ENCODE peak calls at places on chromosomes 3 and 15, in nine cellular contexts. X is stimulated activated CD4-positive, alpha-beta T cell treated with anti-CD3 and anti-CD28 coated beads, Interleukin-4, amount 100 ng/mL, for 24 hours; W is M059J; N is T-helper 2 cell; O is activated B cell treated with CpG ODN at 0.5 μM for 24 hours; C is SJCRH30; Z is heart left ventricle; T is lower lobe of right lung; V is activated CD4-positive, alpha-beta T cell treated with anti-CD3 and anti-CD28 coated beads for 24 hours. F is an unnamed sample.

GRCh38 chr15:43794269-43795037 is 2.3 kb downstream of the SERF2 start:
- DNase-seq in X (no peak), W (peak), N (no peak), O (no peak), C (no peak), Z (no peak), T (no peak), V (no peak), F (no peak)

GRCh38 chr3:12193485-12194165 is 34.9 kb upstream of the TIMP4 start:
- DNase-seq in X (peak), W (peak), N (no peak), O (no peak), C (peak), Z (no peak), T (no peak), V (no peak), F (no peak)

GRCh38 chr3:173887888-173888287 is 490.3 kb downstream of the NLGN1 start:
- DNase-seq in X (no peak), W (no peak), N (no peak), O (no peak), C (no peak), Z (no peak), T (no peak), V (no peak), F (no peak)

GRCh38 chr3:27939940-27940339 is 217.8 kb upstream of the EOMES start:
- DNase-seq in X (no peak), W (peak), N (no peak), O (no peak), C (peak), Z (no peak), T (no peak), V (no peak), F (no peak)

GRCh38 chr3:78734048-78734637 is 1033.7 kb downstream of the ROBO1 start:
- DNase-seq in X (no peak), W (peak), N (no peak), O (no peak), C (peak), Z (no peak), T (no peak), V (no peak), F (no peak)

GRCh38 chr3:152539191-152539764 is 270.5 kb downstream of the MBNL1 start:
- DNase-seq in X (no peak), W (no peak), N (no peak), O (no peak), C (no peak), Z (no peak), T (no peak), V (no peak), F (no peak)

GRCh38 chr3:93843981-93844380 is 129.7 kb downstream of the PROS1 start:
- DNase-seq in X (no peak), W (peak), N (no peak), O (no peak), C (peak), Z (no peak), T (no peak), V (no peak), F (no peak)

GRCh38 chr15:99951471-99951870 is 218.2 kb upstream of the LYSMD4 start:
- DNase-seq in X (no peak), W (peak), N (no peak), O (no peak), C (peak), Z (no peak), T (no peak), V (no peak), F (no peak)

GRCh38 chr15:41971089-41971892 is 1.1 kb downstream of the EHD4 start:
- DNase-seq in X (peak), W (peak), N (peak), O (peak), C (peak), Z (peak), T (peak), V (peak), F (peak)

GRCh38 chr3:53134631-53135232 is 4.5 kb upstream of the RFT1 start:
- DNase-seq in X (peak), W (peak), N (peak), O (peak), C (peak), Z (peak), T (peak), V (peak), F (peak)

GRCh38 chr3:9362731-9363530 is at the start of gene THUMPD3:
- DNase-seq in X (peak), W (peak), N (peak), O (peak), C (peak), Z (peak), T (peak), V (peak), F (peak)

GRCh38 chr3:6321999-6322398 is 538.9 kb upstream of the GRM7 start:
- DNase-seq in X (no peak), W (no peak), N (no peak), O (no peak), C (no peak), Z (no peak), T (no peak), V (no peak), F (no peak)

GRCh38 chr3:45787551-45787950 is 8.8 kb downstream of the SLC6A20 start:
- DNase-seq in X (no peak), W (no peak), N (no peak), O (no peak), C (no peak), Z (no peak), T (no peak), V (no peak), F (no peak)

GRCh38 chr3:165406425-165406824 is 210.2 kb upstream of the SLITRK3 start:
- DNase-seq in X (no peak), W (no peak), N (no peak), O (no peak), C (no peak), Z (no peak), T (no peak), V (no peak), F (no peak)

GRCh38 chr3:164673738-164674137 is 404.6 kb downstream of the SI start:
- DNase-seq in X (no peak), W (no peak), N (no peak), O (no peak), C (peak), Z (no peak), T (no peak), V (no peak), F (no peak)

GRCh38 chr3:138452491-138452890 is 18.1 kb downstream of the ESYT3 start:
- DNase-seq in X (no peak), W (no peak), N (no peak), O (no peak), C (no peak), Z (no peak), T (peak), V (no peak), F (no peak)

GRCh38 chr3:155548194-155548593 is 196.7 kb downstream of the PLCH1 start:
- DNase-seq in X (no peak), W (no peak), N (no peak), O (no peak), C (no peak), Z (no peak), T (no peak), V (no peak), F (no peak)

GRCh38 chr3:43894176-43895049 is 203.7 kb downstream of the ABHD5 start:
- DNase-seq in X (peak), W (peak), N (no peak), O (peak), C (no peak), Z (peak), T (peak), V (peak), F (peak)

GRCh38 chr3:155096303-155097008 is 16.3 kb downstream of the MME start:
- DNase-seq in X (no peak), W (no peak), N (no peak), O (no peak), C (no peak), Z (no peak), T (no peak), V (no peak), F (no peak)

GRCh38 chr3:100709840-100710235 is 544 bp downstream of the TFG start:
- DNase-seq in X (peak), W (peak), N (no peak), O (peak), C (peak), Z (peak), T (peak), V (no peak), F (peak)